ENCODE peak calls at places on chromosomes 6 and 20, in nine cellular contexts. V is breast epithelium; Y is AG04450; B is lower lobe of right lung; R is left lung; Q is GM23248; L is heart right ventricle; J is H9; N is CD8-positive, alpha-beta T cell. O is an unnamed sample. For H3K9me3, the result is how much of the 10 kb centered on the place peaks cover.

GRCh38 chr20:60961551-60961950 is 290.5 kb upstream of the CDH4 start:
- DNase-seq in J (no peak), L (no peak), R (no peak), B (no peak), N (no peak), Y (no peak), Q (no peak), V (no peak), O (no peak)

GRCh38 chr6:5303711-5304110 is 42.4 kb downstream of the FARS2 start:
- DNase-seq in J (no peak), Q (no peak), R (no peak), Y (no peak), N (no peak), B (no peak), V (no peak), L (no peak), O (no peak)

GRCh38 chr20:38617011-38617829 is 15.6 kb downstream of the ARHGAP40 start:
- DNase-seq in L (no peak), B (no peak), N (no peak), R (no peak), V (peak), J (peak), Y (no peak), Q (peak), O (no peak)

GRCh38 chr6:149771925-149772324 is 22.4 kb downstream of the PCMT1 start:
- DNase-seq in L (no peak), Q (no peak), Y (no peak), N (no peak), J (no peak), B (no peak), R (no peak), V (no peak), O (no peak)

GRCh38 chr6:55320691-55321086 is 6.6 kb upstream of the GFRAL start:
- DNase-seq in Y (no peak), N (no peak), R (no peak), L (no peak), Q (no peak), V (no peak), B (no peak), J (no peak), O (no peak)

GRCh38 chr20:63317601-63318291 is 24.8 kb downstream of the COL20A1 start:
- DNase-seq in B (no peak), R (peak), Q (no peak), N (no peak), Y (no peak), L (no peak), V (no peak), J (no peak), O (no peak)

GRCh38 chr6:80956898-80957297 is 795.6 kb downstream of the TENT5A start:
- DNase-seq in B (no peak), L (no peak), V (no peak), R (no peak), N (no peak), Y (no peak), J (no peak), Q (no peak), O (no peak)

GRCh38 chr6:126063512-126064146 is 77.3 kb downstream of the TRMT11 start:
- DNase-seq in B (no peak), J (no peak), L (no peak), Q (no peak), V (no peak), N (no peak), R (no peak), Y (peak), O (no peak)

GRCh38 chr20:53865905-53866786 is 204.2 kb downstream of the BCAS1 start:
- DNase-seq in Y (peak), N (no peak), B (no peak), V (peak), R (no peak), Q (peak), L (no peak), J (peak), O (no peak)

GRCh38 chr20:53922901-53923314 is 147.5 kb downstream of the BCAS1 start:
- DNase-seq in B (no peak), R (no peak), V (no peak), Y (no peak), N (no peak), L (no peak), Q (peak), J (no peak), O (no peak)

GRCh38 chr20:20233041-20233514 is 134.8 kb upstream of the INSM1 start:
- DNase-seq in B (no peak), J (no peak), N (no peak), V (no peak), R (no peak), Y (no peak), Q (no peak), L (no peak), O (no peak)

GRCh38 chr6:104700371-104701185 is 159.1 kb downstream of the HACE1 start:
- DNase-seq in B (no peak), L (no peak), V (no peak), J (no peak), Q (no peak), R (no peak), Y (no peak), N (no peak), O (no peak)

GRCh38 chr6:150368762-150369161 is at the start of gene IYD:
- DNase-seq in L (no peak), J (no peak), V (no peak), R (no peak), N (no peak), Q (no peak), B (no peak), Y (no peak), O (no peak)

GRCh38 chr6:41673704-41674000 is 35.4 kb downstream of the MDFI start:
- DNase-seq in J (no peak), R (no peak), B (no peak), L (no peak), Q (no peak), V (no peak), Y (no peak), N (no peak), O (no peak)

GRCh38 chr6:126118934-126119333 is 132.6 kb downstream of the TRMT11 start:
- DNase-seq in N (no peak), J (no peak), L (no peak), Q (peak), B (no peak), V (no peak), R (no peak), Y (no peak), O (no peak)

GRCh38 chr6:122609881-122610689 is at the start of gene PKIB:
- DNase-seq in Q (peak), V (peak), R (peak), Y (no peak), L (peak), N (no peak), J (peak), B (peak), O (peak)

GRCh38 chr6:44980841-44981240 is 347.3 kb upstream of the RUNX2 start:
- DNase-seq in L (no peak), B (no peak), V (no peak), R (no peak), Q (no peak), Y (no peak), N (no peak), J (no peak), O (no peak)

GRCh38 chr20:17654649-17655285 is 27.3 kb downstream of the RRBP1 start:
- DNase-seq in J (peak), Q (peak), N (no peak), L (peak), V (no peak), Y (peak), B (no peak), R (no peak), O (no peak)

GRCh38 chr6:107621216-107621940 is 131.5 kb downstream of the SOBP start:
- DNase-seq in L (no peak), J (no peak), Q (no peak), N (no peak), Y (no peak), V (no peak), B (no peak), R (no peak), O (no peak)

GRCh38 chr6:167115054-167115453 is 7.8 kb upstream of the CCR6 start:
- DNase-seq in Y (no peak), B (no peak), J (no peak), R (no peak), V (no peak), Q (no peak), N (no peak), L (no peak), O (no peak)

GRCh38 chr20:20489054-20489453 is 121.2 kb downstream of the INSM1 start:
- DNase-seq in V (no peak), N (no peak), L (no peak), Y (no peak), J (no peak), Q (no peak), B (no peak), R (no peak), O (no peak)

GRCh38 chr6:152206072-152206818 is 398.8 kb downstream of the ESR1 start:
- DNase-seq in R (no peak), N (no peak), J (peak), Y (no peak), Q (peak), V (no peak), L (peak), B (no peak), O (no peak)

GRCh38 chr20:24789877-24790276 is 159.2 kb upstream of the CST7 start:
- DNase-seq in L (no peak), V (no peak), Y (no peak), N (no peak), B (peak), J (no peak), Q (no peak), R (no peak), O (no peak)

GRCh38 chr20:24698189-24698588 is 228.8 kb downstream of the SYNDIG1 start:
- DNase-seq in R (no peak), Y (no peak), V (no peak), N (no peak), J (peak), Q (no peak), L (no peak), B (no peak), O (no peak)

GRCh38 chr6:75546401-75546800 is 52.8 kb upstream of the FILIP1 start:
- DNase-seq in J (no peak), L (no peak), B (no peak), Y (no peak), Q (peak), N (no peak), R (no peak), V (no peak), O (no peak)

GRCh38 chr20:57965441-57965840 is 255.6 kb upstream of the PMEPA1 start:
- DNase-seq in V (no peak), J (no peak), Q (no peak), B (no peak), R (no peak), L (no peak), Y (no peak), N (no peak), O (no peak)

GRCh38 chr6:152975204-152975915 is 7.5 kb downstream of the FBXO5 start:
- DNase-seq in J (no peak), Q (no peak), R (no peak), N (no peak), L (no peak), Y (no peak), V (no peak), B (no peak), O (no peak)

GRCh38 chr20:33323236-33323635 is 40.2 kb downstream of the BPIFB1 start:
- DNase-seq in Y (no peak), Q (no peak), N (no peak), V (no peak), J (no peak), R (no peak), B (no peak), L (no peak), O (no peak)
- H3K9me3 ChIP-seq in Y (under half), Q (under half), N (under half), V (under half), J (under half), R (under half), B (under half), L (under half), O (under half)

GRCh38 chr6:157830354-157831017 is 7.4 kb downstream of the SNX9 start:
- DNase-seq in B (no peak), Q (no peak), L (no peak), V (no peak), N (no peak), J (no peak), Y (no peak), R (no peak), O (no peak)
- H3K9me3 ChIP-seq in B (under half), Q (under half), L (under half), V (under half), N (under half), J (under half), Y (under half), R (under half), O (under half)

GRCh38 chr6:168495636-168496035 is 54.7 kb downstream of the SMOC2 start:
- DNase-seq in N (no peak), B (no peak), V (no peak), J (no peak), R (no peak), Q (no peak), L (no peak), Y (no peak), O (no peak)

GRCh38 chr6:168499045-168499650 is 58.2 kb downstream of the SMOC2 start:
- DNase-seq in N (no peak), V (no peak), Q (no peak), L (no peak), Y (no peak), B (no peak), J (no peak), R (no peak), O (no peak)

GRCh38 chr6:168496932-168497331 is 55.9 kb downstream of the SMOC2 start:
- DNase-seq in J (peak), V (no peak), N (no peak), B (no peak), R (no peak), Y (no peak), Q (no peak), L (no peak), O (no peak)

GRCh38 chr6:168496139-168496840 is 55.3 kb downstream of the SMOC2 start:
- DNase-seq in B (no peak), R (no peak), Q (no peak), N (no peak), V (no peak), Y (no peak), J (peak), L (no peak), O (no peak)

DNA sequence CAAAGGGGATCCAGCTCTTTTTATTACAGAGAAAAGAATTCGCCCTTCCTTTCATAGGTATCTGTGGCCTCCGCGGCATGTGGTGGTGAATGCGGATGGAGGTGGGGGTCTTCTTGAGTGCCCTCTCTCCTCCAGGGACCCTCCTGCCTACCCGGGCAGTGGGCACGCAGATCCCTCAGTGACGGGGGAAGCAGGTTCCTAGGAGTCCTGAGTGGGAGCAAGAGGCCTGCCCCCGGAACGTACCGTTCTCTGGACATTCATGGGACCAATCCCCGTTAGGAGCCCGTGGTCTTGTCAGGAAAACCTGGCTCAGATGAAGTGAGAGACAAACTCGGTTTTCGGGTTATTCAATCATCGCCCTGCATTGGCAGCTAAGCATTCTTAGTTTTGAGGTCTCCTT is 56.4 kb downstream of the SMOC2 start:
- DNase-seq in R (no peak), Q (no peak), L (no peak), Y (no peak), N (no peak), J (no peak), B (no peak), V (no peak), O (no peak)
- H3K9me3 ChIP-seq in R (under half), Q (under half), L (under half), Y (half or more), N (under half), J (under half), B (under half), V (under half), O (under half)

DNA sequence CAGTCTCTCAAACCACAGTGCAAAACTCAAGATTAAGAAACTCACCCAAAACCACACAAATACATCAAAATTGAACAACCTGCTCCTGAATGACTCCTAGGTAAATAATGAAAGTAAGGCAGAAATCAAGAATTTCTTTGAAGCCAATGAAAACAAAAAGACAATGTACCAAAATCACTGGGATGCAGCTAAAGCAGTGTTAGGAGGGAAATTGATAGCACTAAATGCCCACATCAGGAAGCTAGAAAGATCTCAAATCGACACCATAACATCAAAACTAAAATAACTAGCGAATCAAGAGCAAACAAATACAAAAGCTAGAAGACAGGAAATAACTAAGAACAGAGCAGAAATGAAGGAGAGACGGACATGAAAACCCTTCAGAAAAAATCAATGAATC is 70.5 kb downstream of the TBC1D32 start:
- DNase-seq in B (no peak), R (no peak), L (no peak), Y (no peak), Q (no peak), V (no peak), N (no peak), J (no peak), O (no peak)
- H3K9me3 ChIP-seq in B (under half), R (half or more), L (under half), Y (under half), Q (under half), V (under half), N (under half), J (under half), O (under half)

GRCh38 chr6:82484737-82485650 is 121.4 kb downstream of the TPBG start:
- DNase-seq in L (no peak), N (no peak), Y (no peak), Q (no peak), J (no peak), R (peak), B (no peak), V (no peak), O (no peak)

GRCh38 chr6:82492134-82492533 is 128.5 kb downstream of the TPBG start:
- DNase-seq in Q (no peak), Y (no peak), L (no peak), V (no peak), N (no peak), J (no peak), B (no peak), R (no peak), O (no peak)

GRCh38 chr6:82487895-82488294 is 124.3 kb downstream of the TPBG start:
- DNase-seq in Q (no peak), V (no peak), J (no peak), N (no peak), R (no peak), B (no peak), L (no peak), Y (no peak), O (no peak)

GRCh38 chr6:82484001-82484400 is 120.4 kb downstream of the TPBG start:
- DNase-seq in B (no peak), L (no peak), N (no peak), J (no peak), Y (no peak), V (no peak), R (no peak), Q (no peak), O (no peak)

DNA sequence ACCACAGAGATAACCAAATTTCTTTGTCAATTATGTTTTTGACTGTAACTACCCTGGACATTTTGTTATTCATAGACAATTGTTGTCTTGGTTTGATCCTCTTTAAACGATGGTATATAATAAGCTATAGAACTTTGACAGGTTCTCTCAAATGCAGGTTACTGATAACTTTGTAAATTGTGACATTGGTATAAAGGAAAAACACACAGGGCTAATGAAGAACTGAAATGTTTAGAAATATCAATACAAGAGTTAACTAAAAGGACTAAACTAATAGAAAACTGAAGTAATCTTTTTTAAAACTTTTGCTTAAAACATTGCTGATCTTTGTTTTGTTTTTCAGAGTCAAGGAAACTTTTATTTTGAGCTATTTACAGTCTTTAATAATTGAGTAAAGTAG is 124.8 kb downstream of the TPBG start:
- DNase-seq in N (no peak), Q (no peak), V (no peak), R (no peak), L (no peak), B (no peak), Y (no peak), J (no peak), O (no peak)
- H3K9me3 ChIP-seq in N (under half), Q (under half), V (under half), R (half or more), L (half or more), B (under half), Y (under half), J (under half), O (under half)